ENCODE peak calls at places on chromosomes 13 and 19, in five cellular contexts. V, Y, U, Q and K are unnamed samples.

GRCh38 chr19:13959962-13960862 is 7.9 kb downstream of the DCAF15 start:
- DNase-seq in V (no peak), Y (no peak), U (no peak), Q (no peak), K (no peak)

GRCh38 chr13:44578064-44578394 is 1.9 kb upstream of the TSC22D1 start:
- DNase-seq in V (no peak), Y (no peak), U (no peak), Q (no peak), K (no peak)

GRCh38 chr13:24511824-24512207 is 762 bp downstream of the PARP4 start:
- DNase-seq in V (no peak), Y (no peak), U (no peak), Q (no peak), K (no peak)

GRCh38 chr13:101572456-101572855 is 120.0 kb downstream of the ITGBL1 start:
- DNase-seq in V (no peak), Y (no peak), U (no peak), Q (no peak), K (no peak)

GRCh38 chr13:38743499-38743898 is 56.6 kb downstream of the FREM2 start:
- DNase-seq in V (no peak), Y (no peak), U (no peak), Q (no peak), K (no peak)

GRCh38 chr19:3699071-3699740 is 1.1 kb downstream of the PIP5K1C start:
- DNase-seq in V (no peak), Y (peak), U (peak), Q (no peak), K (no peak)

GRCh38 chr13:37094840-37095239 is 10.6 kb downstream of the CSNK1A1L start:
- DNase-seq in V (no peak), Y (no peak), U (no peak), Q (no peak), K (no peak)

GRCh38 chr13:35672611-35673010 is 196.1 kb upstream of the MAB21L1 start:
- DNase-seq in V (no peak), Y (no peak), U (no peak), Q (no peak), K (no peak)

GRCh38 chr19:10388957-10389356 is 8.6 kb upstream of the TYK2 start:
- DNase-seq in V (peak), Y (peak), U (peak), Q (peak), K (peak)